ENCODE peak calls at places on chromosomes 13 and 19, in nine cellular contexts. V is IMR-90, H is neural progenitor cell, N is prostate gland, J is lower lobe of right lung, G is GM06990, S is thoracic aorta, A is AG09309, E is ascending aorta. F is an unnamed sample.

GRCh38 chr13:20713014-20713376 is 9.5 kb downstream of the IL17D start:
- DNase-seq in E (no peak), S (no peak), G (no peak), A (no peak), H (peak; percentile 45), V (no peak), N (no peak), J (no peak), F (peak; percentile 14)

GRCh38 chr19:3071764-3072163 is 9.5 kb upstream of the TLE5 start:
- DNase-seq in J (no peak), H (no peak), E (no peak), N (no peak), V (no peak), A (no peak), S (no peak), G (no peak), F (no peak)

GRCh38 chr13:51603716-51604115 is 19.5 kb downstream of the WDFY2 start:
- DNase-seq in N (no peak), A (no peak), S (no peak), E (no peak), H (no peak), V (no peak), G (no peak), J (no peak), F (no peak)

GRCh38 chr19:3047307-3048189 is 14.7 kb downstream of the TLE5 start:
- DNase-seq in A (peak; percentile 20), S (peak; percentile 41), J (peak; percentile 84), N (peak; percentile 96), G (no peak), E (peak; percentile 49), V (peak; percentile 63), H (peak; percentile 92), F (peak; percentile 69)

GRCh38 chr13:101155920-101156319 is 260.4 kb downstream of the NALCN start:
- DNase-seq in J (no peak), E (no peak), S (no peak), N (no peak), G (no peak), H (peak; percentile 13), A (no peak), V (no peak), F (no peak)

GRCh38 chr19:53485046-53486004 is 17.8 kb downstream of the ZNF813 start:
- DNase-seq in G (no peak), V (no peak), E (no peak), J (no peak), S (no peak), N (no peak), A (no peak), H (no peak), F (no peak)

GRCh38 chr13:114130708-114131580 is 1.5 kb downstream of the RASA3 start:
- DNase-seq in V (peak; percentile 91), E (no peak), A (no peak), N (no peak), H (peak; percentile 68), J (peak; percentile 57), S (peak; percentile 51), G (peak; percentile 74), F (peak; percentile 80)

GRCh38 chr13:89514534-89515312 is 1832.8 kb upstream of the MIR17HG start:
- DNase-seq in H (peak; percentile 43), J (no peak), S (no peak), G (no peak), N (no peak), A (no peak), E (no peak), V (peak; percentile 8), F (peak; percentile 4)

GRCh38 chr19:4045597-4046361 is 20.9 kb downstream of the ZBTB7A start:
- DNase-seq in S (no peak), H (no peak), E (no peak), N (no peak), G (no peak), V (no peak), J (no peak), A (no peak), F (no peak)

GRCh38 chr13:36706755-36707154 is 32.9 kb downstream of the SERTM1 start:
- DNase-seq in E (no peak), V (peak; percentile 67), H (no peak), A (peak; percentile 25), N (no peak), S (no peak), J (no peak), G (no peak), F (peak; percentile 92)

GRCh38 chr13:56378566-56378965 is 762.2 kb upstream of the PRR20A start:
- DNase-seq in E (no peak), V (no peak), S (no peak), A (no peak), J (no peak), H (no peak), N (no peak), G (no peak), F (no peak)

GRCh38 chr19:12752056-12752781 is 628 bp downstream of the BEST2 start:
- DNase-seq in H (no peak), V (no peak), N (no peak), S (no peak), A (no peak), E (no peak), G (no peak), J (no peak), F (no peak)
- H3K4me3 ChIP-seq in H (no peak overlapping the region), V (no peak overlapping the region), N (no peak overlapping the region), S (no peak overlapping the region), A (no peak overlapping the region), E (no peak overlapping the region), G (no peak overlapping the region), J (no peak overlapping the region), F (no peak overlapping the region)

GRCh38 chr19:43673702-43674629 is 4.0 kb upstream of the PLAUR start:
- DNase-seq in E (no peak), G (no peak), H (no peak), J (peak; percentile 64), A (no peak), V (no peak), N (no peak), S (no peak), F (no peak)

GRCh38 chr19:43667524-43668405 is 2.2 kb downstream of the PLAUR start:
- DNase-seq in N (no peak), J (peak; percentile 57), H (peak; percentile 16), G (no peak), E (no peak), V (peak; percentile 20), S (no peak), A (no peak), F (no peak)

GRCh38 chr19:43664008-43664407 is 6.0 kb downstream of the PLAUR start:
- DNase-seq in A (no peak), G (no peak), S (no peak), N (no peak), H (no peak), V (no peak), E (no peak), J (no peak), F (no peak)

GRCh38 chr19:43672061-43672679 is 2.2 kb upstream of the PLAUR start:
- DNase-seq in V (no peak), J (no peak), N (no peak), A (no peak), G (no peak), E (no peak), H (peak; percentile 27), S (no peak), F (no peak)

DNA sequence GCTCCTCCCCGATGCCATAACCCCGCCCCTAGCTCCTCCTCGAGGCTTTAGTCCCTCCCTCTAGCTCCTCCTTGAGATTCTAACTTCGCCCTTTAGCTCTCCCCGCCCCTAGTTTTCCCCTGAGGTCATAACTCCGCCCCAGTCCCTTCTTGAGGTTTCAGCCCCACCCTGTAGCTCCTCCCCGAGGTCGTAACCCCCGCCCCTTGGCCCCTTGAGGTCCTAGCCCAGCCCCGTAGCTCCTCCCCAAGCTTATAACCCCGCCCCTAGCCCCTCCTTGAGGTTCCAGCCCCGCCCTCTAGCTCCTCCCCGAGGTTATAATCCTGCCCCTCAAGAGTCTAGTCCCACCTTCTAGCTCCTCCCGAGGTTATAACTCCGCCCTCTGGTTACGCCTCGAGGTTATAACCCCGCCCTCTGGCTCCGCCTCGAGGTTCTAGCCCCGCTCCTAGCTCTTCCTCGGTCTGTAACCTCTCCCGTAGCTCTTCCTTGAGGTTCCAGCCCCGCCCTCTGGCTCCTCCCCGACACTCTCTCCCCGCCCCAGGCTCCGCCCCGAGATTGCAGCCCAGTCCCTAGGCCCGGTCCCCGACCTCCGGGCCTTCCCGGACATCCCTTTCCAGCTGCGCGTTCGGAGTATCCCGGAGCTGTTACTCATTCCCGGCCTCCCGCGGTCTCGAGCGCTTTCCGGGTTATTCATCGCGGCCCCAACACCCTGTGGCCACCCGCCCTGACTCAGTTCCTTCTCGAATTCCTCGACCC is 1.4 kb downstream of the PLAUR start:
- DNase-seq in N (peak; percentile 97), V (peak; percentile 99), J (peak; percentile 98), A (peak; percentile 98), E (peak; percentile 94), S (peak; percentile 98), H (peak; percentile 100), G (peak; percentile 91), F (peak; percentile 100)
- TF ChIP-seq CTCF in N (no peak), V (no peak), J (no peak), A (no peak), E (no peak), S (no peak), H (no peak), G (no peak), F (no peak)

DNA sequence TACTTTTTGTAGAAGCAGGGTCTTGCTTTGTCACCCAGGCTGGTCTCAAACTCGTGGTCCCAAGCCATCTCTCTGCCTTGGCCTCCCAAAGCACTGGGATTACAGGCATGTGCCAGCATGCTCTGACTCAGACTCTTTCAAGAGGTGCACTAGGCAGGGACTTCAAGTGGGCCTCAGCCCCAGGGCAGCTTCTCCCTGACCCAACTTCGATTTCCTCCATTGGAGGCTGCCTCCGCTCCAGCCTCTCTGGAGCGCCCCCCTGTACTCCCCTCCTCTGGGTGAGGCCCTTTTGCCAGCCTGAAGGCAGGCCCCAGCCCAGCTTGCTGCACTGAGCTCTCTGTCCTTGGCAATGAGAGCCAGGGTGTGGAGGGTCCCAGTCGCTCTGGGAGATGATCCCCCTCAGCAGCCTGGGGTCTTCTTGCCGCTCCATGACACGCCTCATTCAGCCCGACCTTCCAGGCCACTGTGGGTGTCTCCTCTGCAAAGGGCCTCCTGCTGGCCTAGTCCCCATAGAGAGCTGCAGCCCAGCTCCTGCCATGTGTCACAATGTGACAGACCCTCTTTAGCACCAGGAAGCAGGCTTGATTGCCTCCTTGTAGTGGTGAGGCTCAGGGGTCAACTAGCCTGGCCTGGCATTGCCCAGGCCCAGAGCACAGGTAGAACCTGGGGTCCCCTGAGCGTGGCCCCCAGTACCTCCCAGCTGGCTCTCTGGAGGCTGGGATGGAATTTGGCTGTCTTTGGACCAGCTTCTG is 16.4 kb downstream of the CARM1 start:
- DNase-seq in S (no peak), E (no peak), N (no peak), G (no peak), V (no peak), A (no peak), H (no peak), J (no peak), F (no peak)
- H3K4me3 ChIP-seq in S (no peak overlapping the region), E (no peak overlapping the region), N (no peak overlapping the region), G (no peak overlapping the region), V (no peak overlapping the region), A (no peak overlapping the region), H (peak overlapping the region; percentile 1), J (no peak overlapping the region), F (no peak overlapping the region)

DNA sequence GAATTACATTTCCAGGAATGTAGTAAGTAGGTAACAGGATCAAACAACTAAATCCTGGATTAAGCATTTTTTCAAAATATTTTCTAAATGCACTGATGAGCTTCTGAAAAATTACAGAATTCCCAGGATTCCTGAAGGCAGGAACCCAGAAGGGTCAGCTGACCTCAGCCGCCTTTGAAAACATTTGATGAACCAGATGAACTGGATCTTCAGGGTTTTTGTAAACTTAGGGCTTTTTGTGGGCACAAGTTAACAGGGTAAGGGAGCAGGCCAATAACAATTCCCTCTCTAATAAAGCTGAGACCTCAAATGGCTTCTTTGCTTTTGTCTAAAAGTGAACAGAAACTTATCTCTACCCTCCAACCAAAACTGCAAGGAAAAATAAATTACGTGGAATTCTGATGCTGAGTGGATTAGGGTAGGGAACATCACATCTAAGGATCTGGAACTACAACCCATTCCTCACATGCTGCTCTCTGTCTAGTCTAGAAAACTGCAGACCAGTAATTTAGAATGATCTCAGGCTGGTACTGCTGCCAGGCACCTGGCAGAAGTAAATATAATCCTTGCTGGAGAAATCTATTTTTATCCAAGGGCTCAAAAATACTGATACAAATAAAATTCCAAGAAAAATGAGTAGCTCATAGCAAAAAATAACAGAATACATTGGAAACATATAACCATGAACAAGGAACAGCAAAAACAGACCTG is 48.2 kb upstream of the N4BP2L1 start:
- DNase-seq in E (no peak), V (no peak), N (no peak), H (no peak), A (no peak), S (no peak), J (no peak), G (no peak), F (no peak)
- TF ChIP-seq CTCF in E (no peak), V (no peak), N (no peak), H (no peak), A (no peak), S (no peak), J (no peak), G (no peak), F (no peak)

F was measured in fibroblast of the aortic adventitia.